ENCODE peak calls at places on chromosomes 2 and 18, in six cellular contexts. G, T, D, A, H and K are unnamed samples.

GRCh38 chr2:86700705-86701104 is 19.4 kb upstream of the RMND5A start:
- DNase-seq in G (no peak), T (no peak), D (no peak), A (no peak), H (no peak), K (peak)

GRCh38 chr2:53476800-53477199 is 290.8 kb upstream of the CHAC2 start:
- DNase-seq in G (no peak), T (no peak), D (no peak), A (no peak), H (no peak), K (no peak)

GRCh38 chr2:19899853-19900525 is 1.8 kb downstream of the TTC32 start:
- DNase-seq in G (no peak), T (no peak), D (peak), A (no peak), H (no peak), K (no peak)

GRCh38 chr2:64601785-64602391 is 51.8 kb downstream of the SERTAD2 start:
- DNase-seq in G (no peak), T (no peak), D (no peak), A (no peak), H (no peak), K (no peak)

GRCh38 chr2:105291981-105292380 is 37.6 kb downstream of the TGFBRAP1 start:
- DNase-seq in G (no peak), T (no peak), D (no peak), A (no peak), H (no peak), K (no peak)

GRCh38 chr2:68317971-68318685 is 1.6 kb downstream of the CNRIP1 start:
- DNase-seq in G (no peak), T (no peak), D (peak), A (no peak), H (peak), K (peak)

GRCh38 chr2:10883066-10883465 is 28.7 kb upstream of the KCNF1 start:
- DNase-seq in G (no peak), T (no peak), D (no peak), A (no peak), H (no peak), K (no peak)

GRCh38 chr2:126914811-126915500 is 16.3 kb downstream of the TEX51 start:
- DNase-seq in G (no peak), T (no peak), D (no peak), A (no peak), H (no peak), K (no peak)

GRCh38 chr2:133777607-133778006 is 209.3 kb upstream of the NCKAP5 start:
- DNase-seq in G (no peak), T (no peak), D (no peak), A (peak), H (peak), K (no peak)

GRCh38 chr2:206558492-206558891 is 83.8 kb upstream of the FAM237A start:
- DNase-seq in G (no peak), T (no peak), D (no peak), A (no peak), H (peak), K (peak)

GRCh38 chr18:9705183-9705864 is 2.8 kb upstream of the RAB31 start:
- DNase-seq in G (no peak), T (no peak), D (peak), A (no peak), H (peak), K (peak)

GRCh38 chr2:136796339-136796738 is 31.0 kb downstream of the THSD7B start:
- DNase-seq in G (no peak), T (no peak), D (no peak), A (no peak), H (no peak), K (no peak)

GRCh38 chr2:72619622-72620021 is 206.2 kb downstream of the EXOC6B start:
- DNase-seq in G (no peak), T (no peak), D (no peak), A (no peak), H (no peak), K (peak)

GRCh38 chr18:23862071-23862470 is 152.5 kb upstream of the TTC39C start:
- DNase-seq in G (no peak), T (no peak), D (peak), A (no peak), H (peak), K (peak)

DNA sequence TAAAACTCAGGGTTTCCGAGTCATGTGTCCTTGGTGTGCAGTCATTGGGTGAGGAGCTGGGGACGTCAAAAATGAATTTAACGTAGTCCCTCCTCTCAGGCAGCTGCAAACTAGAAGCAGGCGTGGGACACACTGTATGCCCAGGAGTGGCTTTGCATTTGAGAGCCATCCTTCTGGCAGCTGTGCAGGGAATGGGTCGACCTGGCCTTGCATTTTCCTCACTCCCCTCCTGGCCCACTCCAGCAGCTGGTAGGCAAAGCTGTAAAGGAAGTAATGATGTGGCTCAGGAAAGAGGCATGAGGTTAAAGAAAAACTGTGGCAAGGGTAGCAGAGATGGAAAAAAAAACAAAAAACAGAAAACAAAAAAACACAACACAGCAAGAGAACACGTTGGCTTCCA is 46.5 kb downstream of the RNF144A start:
- DNase-seq in G (no peak), T (no peak), D (no peak), A (no peak), H (no peak), K (no peak)
- H3K4me3 ChIP-seq in G (no peak), T (no peak), D (no peak), A (no peak), H (no peak), K (no peak)

GRCh38 chr2:113273031-113273551 is 5.6 kb downstream of the PAX8 start:
- DNase-seq in G (no peak), T (no peak), D (no peak), A (no peak), H (peak), K (peak)
- TF ChIP-seq CTCF in G (peak), T (peak), D (peak), A (no peak), H (peak), K (peak)

DNA sequence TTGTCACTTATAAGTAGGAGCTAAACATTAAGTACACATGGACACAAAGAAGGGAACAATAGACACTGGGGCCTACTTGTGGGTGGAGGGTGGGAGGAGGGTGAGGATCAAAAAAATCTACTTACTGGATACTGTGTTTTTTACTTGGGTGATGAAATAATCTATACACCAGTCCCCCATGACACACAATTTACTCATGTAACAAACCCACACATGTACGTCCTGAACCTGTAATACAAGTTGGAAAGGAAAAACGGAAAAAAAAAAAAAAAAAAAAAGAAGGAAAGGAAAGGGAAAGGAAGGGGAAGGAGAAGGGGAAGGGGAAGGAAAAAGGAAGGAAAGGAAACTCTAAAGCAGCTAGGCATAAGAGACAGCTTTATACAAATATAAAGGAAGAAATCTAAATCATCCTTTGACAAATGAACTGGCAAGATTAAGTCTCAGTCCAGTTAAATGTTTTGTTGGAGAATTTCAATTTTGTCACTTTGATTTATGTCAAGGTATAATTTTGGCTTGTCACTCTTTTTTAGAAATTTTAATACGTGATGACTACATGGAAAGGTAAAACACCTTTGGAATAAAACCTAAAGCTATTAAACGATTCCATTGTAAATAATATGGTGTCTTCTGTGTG is 169.4 kb upstream of the OTX1 start:
- DNase-seq in G (no peak), T (no peak), D (no peak), A (no peak), H (no peak), K (no peak)
- H3K4me3 ChIP-seq in G (no peak), T (no peak), D (no peak), A (no peak), H (no peak), K (no peak)

GRCh38 chr18:76480913-76481312 is 14.1 kb downstream of the ZNF516 start:
- DNase-seq in G (no peak), T (no peak), D (no peak), A (no peak), H (no peak), K (no peak)
- TF ChIP-seq CTCF in G (no peak), T (peak), D (no peak), A (no peak), H (peak), K (peak)

DNA sequence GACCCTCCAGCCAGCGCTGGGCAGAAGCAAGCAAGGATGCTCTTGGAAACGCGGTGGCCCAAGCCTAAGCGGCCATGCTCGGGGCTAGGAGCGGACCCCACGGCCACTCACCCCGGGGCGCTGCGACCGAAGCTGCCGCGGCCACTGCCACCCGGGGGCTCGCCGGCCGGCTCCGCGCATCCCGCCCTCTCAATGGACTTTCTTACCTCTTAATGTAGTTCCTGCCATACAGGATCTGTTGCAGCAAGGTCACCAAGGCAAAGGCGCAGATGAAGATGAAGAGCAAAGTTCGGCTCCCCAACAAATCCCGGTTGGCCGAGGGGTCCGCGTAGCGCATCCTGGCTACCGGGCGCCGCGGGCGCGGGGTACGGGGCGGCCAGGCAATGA is 688 bp downstream of the ST8SIA5 start:
- DNase-seq in G (no peak), T (no peak), D (no peak), A (no peak), H (no peak), K (no peak)
- H3K4me3 ChIP-seq in G (no peak), T (peak), D (no peak), A (peak), H (no peak), K (no peak)